ENCODE peak calls at places on chromosomes 11 and 22, in eight cellular contexts. T, E, Q, W, Y, D, I and K are unnamed samples.

GRCh38 chr11:64909653-64910343 is 7.2 kb downstream of the ATG2A start:
- DNase-seq in D (no peak), Y (no peak), E (no peak), W (no peak), Q (no peak), T (no peak), I (no peak), K (no peak)

GRCh38 chr11:68032997-68033707 is 2.7 kb downstream of the NDUFS8 start:
- DNase-seq in D (no peak), T (no peak), I (no peak), Q (no peak), Y (no peak), E (no peak), W (no peak), K (no peak)

GRCh38 chr11:130726234-130726559 is 190.1 kb downstream of the SNX19 start:
- DNase-seq in D (no peak), I (no peak), E (no peak), T (peak; percentile 71), W (no peak), Q (no peak), Y (no peak), K (no peak)

GRCh38 chr11:45097721-45098493 is 48.5 kb upstream of the PRDM11 start:
- DNase-seq in T (peak; percentile 66), D (no peak), I (no peak), Y (peak; percentile 83), Q (peak; percentile 52), E (peak; percentile 58), W (peak; percentile 83), K (peak; percentile 32)

GRCh38 chr11:33125025-33125424 is 36.3 kb downstream of the CSTF3 start:
- DNase-seq in D (no peak), T (no peak), E (no peak), W (no peak), Y (no peak), I (no peak), Q (no peak), K (no peak)

GRCh38 chr22:32672542-32672941 is 129.0 kb upstream of the TIMP3 start:
- DNase-seq in E (no peak), D (no peak), W (no peak), Y (no peak), T (no peak), I (no peak), Q (no peak), K (no peak)

GRCh38 chr11:67507242-67507890 is 596 bp downstream of the CDK2AP2 start:
- DNase-seq in D (no peak), I (no peak), Y (no peak), Q (peak; percentile 68), T (peak; percentile 77), E (peak; percentile 39), W (peak; percentile 83), K (no peak)

GRCh38 chr22:26406118-26406517 is 22.9 kb upstream of the ASPHD2 start:
- DNase-seq in W (no peak), T (peak; percentile 71), Y (no peak), D (no peak), I (no peak), E (peak; percentile 27), Q (no peak), K (no peak)

GRCh38 chr11:65468874-65469333 is 29.9 kb upstream of the MALAT1 start:
- DNase-seq in E (peak; percentile 80), T (no peak), W (no peak), I (peak; percentile 43), D (no peak), Q (peak; percentile 32), Y (peak; percentile 75), K (peak; percentile 45)

GRCh38 chr11:44505591-44506054 is 59.8 kb upstream of the CD82 start:
- DNase-seq in T (peak; percentile 53), D (no peak), I (no peak), Y (no peak), W (no peak), Q (no peak), E (peak; percentile 55), K (no peak)